ENCODE peak calls at places on chromosome X, in six cellular contexts. N is epithelial cell of proximal tubule, X is AG04449, V is heart right ventricle, C is cardiac muscle cell, I is upper lobe of right lung. Q is an unnamed sample.

GRCh38 chrX:104370089-104370488 is 115.4 kb upstream of the ESX1 start:
- DNase-seq in N (no peak), X (no peak), V (no peak), C (peak), I (no peak), Q (no peak)

GRCh38 chrX:19515615-19516105 is 352 bp upstream of the MAP3K15 start:
- DNase-seq in N (no peak), X (no peak), V (no peak), C (no peak), I (no peak), Q (no peak)

GRCh38 chrX:144918936-144919335 is 328.4 kb upstream of the SPANXN1 start:
- DNase-seq in N (no peak), X (no peak), V (no peak), C (no peak), I (no peak), Q (no peak)

GRCh38 chrX:47169726-47170515 is 23.7 kb upstream of the UBA1 start:
- DNase-seq in N (no peak), X (no peak), V (peak), C (no peak), I (peak), Q (peak)

GRCh38 chrX:66918511-66918910 is 279.6 kb upstream of the EDA2R start:
- DNase-seq in N (no peak), X (no peak), V (no peak), C (no peak), I (no peak), Q (no peak)

GRCh38 chrX:134982748-134983147 is 8.0 kb upstream of the SMIM10 start:
- DNase-seq in N (no peak), X (no peak), V (no peak), C (no peak), I (no peak), Q (no peak)

GRCh38 chrX:3271485-3272186 is 74.8 kb downstream of the MXRA5 start:
- DNase-seq in N (no peak), X (peak), V (no peak), C (no peak), I (no peak), Q (peak)

GRCh38 chrX:50691820-50692219 is 122.2 kb downstream of the SHROOM4 start:
- DNase-seq in N (no peak), X (no peak), V (no peak), C (peak), I (no peak), Q (no peak)

GRCh38 chrX:115650916-115651315 is 89.9 kb downstream of the PLS3 start:
- DNase-seq in N (no peak), X (no peak), V (no peak), C (peak), I (no peak), Q (peak)

GRCh38 chrX:66012094-66012534 is 27.8 kb downstream of the VSIG4 start:
- DNase-seq in N (no peak), X (no peak), V (no peak), C (no peak), I (no peak), Q (no peak)

GRCh38 chrX:31293409-31293808 is 221.6 kb upstream of the FTHL17 start:
- DNase-seq in N (no peak), X (no peak), V (no peak), C (no peak), I (no peak), Q (no peak)

GRCh38 chrX:15903186-15903681 is 48.6 kb upstream of the AP1S2 start:
- DNase-seq in N (no peak), X (no peak), V (no peak), C (no peak), I (no peak), Q (no peak)

GRCh38 chrX:84044051-84044450 is 143.9 kb downstream of the RPS6KA6 start:
- DNase-seq in N (no peak), X (no peak), V (no peak), C (no peak), I (no peak), Q (no peak)

GRCh38 chrX:84047339-84047738 is 140.7 kb downstream of the RPS6KA6 start:
- DNase-seq in N (no peak), X (no peak), V (no peak), C (no peak), I (no peak), Q (no peak)

GRCh38 chrX:84046403-84046984 is 141.5 kb downstream of the RPS6KA6 start:
- DNase-seq in N (no peak), X (no peak), V (no peak), C (peak), I (no peak), Q (no peak)
- H3K4me3 ChIP-seq in N (no peak), X (no peak), V (no peak), C (no peak), I (no peak), Q (no peak)

DNA sequence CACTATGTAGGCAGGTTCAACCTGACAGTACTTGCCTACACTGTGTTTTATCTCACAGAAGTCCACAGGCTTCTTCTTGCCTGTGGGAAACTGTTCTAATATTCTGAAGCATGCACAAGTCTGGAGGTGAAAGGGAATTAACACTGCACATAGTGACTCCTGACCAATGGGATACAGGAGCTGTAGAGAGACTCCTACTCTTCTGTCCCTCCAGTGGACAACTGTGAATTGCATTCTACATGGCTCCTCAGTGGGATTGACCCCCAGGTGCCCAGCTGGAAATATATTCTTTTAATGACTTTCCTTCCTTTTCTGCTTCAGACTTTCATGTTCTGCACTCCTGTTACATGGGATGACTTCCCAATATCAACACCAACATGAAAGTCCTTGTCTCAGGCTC is 8.2 kb upstream of the YIPF6 start:
- DNase-seq in N (no peak), X (no peak), V (no peak), C (peak), I (no peak), Q (no peak)
- TF ChIP-seq CTCF in N (peak), X (peak), V (peak), C (peak), I (peak), Q (peak)

DNA sequence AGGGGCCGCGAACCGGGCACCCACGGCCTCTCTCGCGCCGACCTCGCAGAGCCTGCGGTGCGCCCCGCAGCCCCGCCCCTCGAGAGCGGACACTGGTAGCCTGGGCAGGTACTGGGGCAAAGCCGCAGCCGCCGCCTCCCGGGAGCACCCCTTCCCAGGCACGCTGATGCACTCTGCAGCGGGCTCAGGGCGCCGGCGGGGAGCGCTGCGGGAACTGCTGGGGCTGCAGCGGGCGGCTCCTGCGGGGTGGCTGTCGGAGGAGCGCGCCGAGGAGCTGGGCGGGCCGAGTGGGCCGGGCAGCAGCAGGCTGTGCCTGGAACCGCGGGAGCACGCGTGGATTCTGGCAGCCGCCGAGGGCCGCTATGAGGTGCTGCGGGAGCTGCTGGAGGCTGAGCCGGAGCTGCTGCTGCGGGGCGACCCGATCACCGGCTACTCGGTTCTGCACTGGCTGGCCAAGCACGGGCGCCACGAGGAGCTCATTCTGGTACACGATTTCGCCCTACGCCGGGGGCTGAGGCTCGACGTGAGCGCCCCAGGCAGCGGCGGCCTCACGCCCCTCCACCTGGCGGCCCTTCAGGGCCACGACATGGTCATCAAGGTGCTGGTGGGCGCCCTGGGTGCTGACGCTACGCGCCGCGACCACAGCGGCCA is 419 bp downstream of the SOWAHD start:
- DNase-seq in N (no peak), X (no peak), V (peak), C (peak), I (no peak), Q (no peak)
- H3K4me3 ChIP-seq in N (peak), X (peak), V (peak), C (peak), I (peak), Q (peak)

GRCh38 chrX:153927936-153928760 is 2.1 kb upstream of the ARHGAP4 start:
- DNase-seq in N (peak), X (peak), V (peak), C (peak), I (peak), Q (peak)
- TF ChIP-seq CTCF in N (peak), X (no peak), V (peak), C (peak), I (peak), Q (peak)